ENCODE peak calls at places on chromosomes 7 and 10, in six cellular contexts. X is skeletal muscle cell, J is GDM1, P is RWPE1, K is gastrocnemius medialis, T is NCI-H226. U is an unnamed sample.

GRCh38 chr10:70678757-70679489 is 6.6 kb downstream of the ADAMTS14 start:
- DNase-seq in X (no peak), J (no peak), P (no peak), K (no peak), T (no peak), U (no peak)

GRCh38 chr7:84364708-84365107 is 170.1 kb upstream of the SEMA3A start:
- DNase-seq in X (peak; percentile 8), J (no peak), P (no peak), K (no peak), T (no peak), U (no peak)

GRCh38 chr7:146781352-146782116 is 664.9 kb downstream of the CNTNAP2 start:
- DNase-seq in X (no peak), J (peak; percentile 15), P (no peak), K (no peak), T (no peak), U (no peak)

GRCh38 chr7:9937944-9938631 is 1035.6 kb upstream of the PHF14 start:
- DNase-seq in X (no peak), J (no peak), P (no peak), K (no peak), T (no peak), U (no peak)

GRCh38 chr10:49275896-49276295 is 23.1 kb upstream of the C10orf71 start:
- DNase-seq in X (no peak), J (no peak), P (no peak), K (no peak), T (no peak), U (no peak)

GRCh38 chr10:26733750-26734568 is 36.5 kb downstream of the PDSS1 start:
- DNase-seq in X (no peak), J (no peak), P (no peak), K (no peak), T (no peak), U (no peak)

GRCh38 chr10:35690534-35690933 is 48.4 kb upstream of the FZD8 start:
- DNase-seq in X (no peak), J (no peak), P (no peak), K (no peak), T (no peak), U (no peak)

GRCh38 chr10:33211123-33211878 is 123.2 kb downstream of the NRP1 start:
- DNase-seq in X (peak; percentile 77), J (no peak), P (no peak), K (no peak), T (peak; percentile 43), U (peak; percentile 24)

GRCh38 chr7:142066536-142066935 is 45.0 kb upstream of the MGAM2 start:
- DNase-seq in X (no peak), J (no peak), P (no peak), K (no peak), T (no peak), U (no peak)

GRCh38 chr10:116852246-116852645 is 2.9 kb downstream of the ENO4 start:
- DNase-seq in X (no peak), J (no peak), P (no peak), K (no peak), T (no peak), U (no peak)

GRCh38 chr7:1992554-1992953 is 240.2 kb downstream of the MAD1L1 start:
- DNase-seq in X (no peak), J (no peak), P (no peak), K (no peak), T (no peak), U (no peak)

GRCh38 chr7:139043823-139044812 is 8.3 kb upstream of the ZC3HAV1L start:
- DNase-seq in X (no peak), J (no peak), P (no peak), K (no peak), T (no peak), U (no peak)

GRCh38 chr7:129606801-129607200 is 4.7 kb upstream of the NRF1 start:
- DNase-seq in X (no peak), J (peak; percentile 12), P (no peak), K (no peak), T (no peak), U (no peak)

GRCh38 chr10:86635402-86635801 is 18.9 kb upstream of the OPN4 start:
- DNase-seq in X (no peak), J (no peak), P (peak; percentile 88), K (no peak), T (peak; percentile 81), U (no peak)

GRCh38 chr7:139068543-139069399 is 32.9 kb upstream of the ZC3HAV1L start:
- DNase-seq in X (no peak), J (no peak), P (no peak), K (no peak), T (no peak), U (no peak)

GRCh38 chr7:22090107-22090506 is 144.4 kb upstream of the CDCA7L start:
- DNase-seq in X (no peak), J (no peak), P (no peak), K (no peak), T (no peak), U (no peak)

GRCh38 chr7:149598721-149599308 is 101.2 kb upstream of the ZNF746 start:
- DNase-seq in X (peak; percentile 2), J (no peak), P (peak; percentile 22), K (no peak), T (peak; percentile 32), U (peak; percentile 0)

GRCh38 chr10:18566177-18566576 is 85.2 kb downstream of the NSUN6 start:
- DNase-seq in X (no peak), J (no peak), P (no peak), K (no peak), T (no peak), U (no peak)

GRCh38 chr10:18378766-18379165 is 238.5 kb downstream of the CACNB2 start:
- DNase-seq in X (no peak), J (no peak), P (no peak), K (no peak), T (no peak), U (no peak)

GRCh38 chr10:61179734-61180133 is 235.7 kb upstream of the RHOBTB1 start:
- DNase-seq in X (no peak), J (no peak), P (no peak), K (no peak), T (no peak), U (no peak)

GRCh38 chr7:133517766-133518165 is 264.9 kb downstream of the EXOC4 start:
- DNase-seq in X (no peak), J (no peak), P (no peak), K (no peak), T (no peak), U (no peak)

GRCh38 chr7:139358541-139359365 is 941 bp upstream of the LUC7L2 start:
- DNase-seq in X (no peak), J (no peak), P (peak; percentile 13), K (no peak), T (no peak), U (no peak)

GRCh38 chr10:116469437-116469836 is 41.8 kb downstream of the PNLIPRP3 start:
- DNase-seq in X (no peak), J (no peak), P (no peak), K (no peak), T (peak; percentile 7), U (no peak)

GRCh38 chr10:45235823-45236222 is 79.6 kb downstream of the OR13A1 start:
- DNase-seq in X (no peak), J (no peak), P (no peak), K (no peak), T (no peak), U (no peak)

GRCh38 chr7:463362-464176 is 56.1 kb downstream of the PDGFA start:
- DNase-seq in X (no peak), J (no peak), P (no peak), K (no peak), T (no peak), U (no peak)

GRCh38 chr7:1856966-1857441 is 186.9 kb downstream of the ELFN1 start:
- DNase-seq in X (no peak), J (no peak), P (no peak), K (no peak), T (no peak), U (no peak)

GRCh38 chr10:82674036-82674435 is 799.0 kb downstream of the NRG3 start:
- DNase-seq in X (no peak), J (no peak), P (no peak), K (no peak), T (no peak), U (no peak)

GRCh38 chr10:23120001-23120934 is 24.9 kb downstream of the MSRB2 start:
- DNase-seq in X (no peak), J (no peak), P (no peak), K (no peak), T (no peak), U (no peak)